ENCODE peak calls at places on chromosomes 12 and 14, in nine cellular contexts. D, A, Y, L, P, E, Z, N and M are unnamed samples.

GRCh38 chr14:77200406-77200985 is 18.9 kb downstream of the TMEM63C start:
- DNase-seq in P (no peak), D (no peak), A (no peak), Z (no peak), E (no peak), Y (no peak), N (no peak), L (no peak), M (no peak)

GRCh38 chr12:50924439-50925341 is 27.7 kb upstream of the HIGD1C start:
- DNase-seq in Z (no peak), D (no peak), Y (no peak), L (peak), N (peak), E (peak), A (peak), P (no peak), M (peak)

GRCh38 chr12:67482751-67483661 is 165.5 kb upstream of the DYRK2 start:
- DNase-seq in Y (peak), D (peak), L (no peak), P (no peak), N (no peak), A (peak), E (peak), Z (peak), M (peak)

GRCh38 chr14:102225386-102225785 is 79.6 kb downstream of the MOK start:
- DNase-seq in E (no peak), N (no peak), P (no peak), D (no peak), Y (no peak), L (no peak), Z (no peak), A (no peak), M (no peak)

GRCh38 chr14:68172216-68172615 is 352.6 kb downstream of the RAD51B start:
- DNase-seq in N (no peak), E (no peak), P (no peak), L (no peak), Y (no peak), A (no peak), D (no peak), Z (no peak), M (no peak)

GRCh38 chr12:93025145-93026103 is 96.3 kb upstream of the EEA1 start:
- DNase-seq in D (no peak), Z (no peak), L (peak), P (peak), E (peak), Y (no peak), N (no peak), A (peak), M (peak)

GRCh38 chr14:64126548-64126947 is 167.6 kb downstream of the ESR2 start:
- DNase-seq in Y (no peak), P (no peak), L (no peak), Z (no peak), A (no peak), E (no peak), D (no peak), N (no peak), M (no peak)

GRCh38 chr12:113933201-113933786 is 32.8 kb downstream of the RBM19 start:
- DNase-seq in D (no peak), L (no peak), P (no peak), N (no peak), A (peak), Y (no peak), Z (no peak), E (peak), M (no peak)

GRCh38 chr12:3436496-3437060 is 54.4 kb upstream of the PRMT8 start:
- DNase-seq in D (no peak), E (no peak), A (no peak), P (no peak), Z (no peak), L (no peak), Y (no peak), N (no peak), M (no peak)

GRCh38 chr12:49832836-49833421 is 4.7 kb upstream of the NCKAP5L start:
- DNase-seq in N (no peak), P (peak), Y (no peak), A (peak), Z (no peak), E (peak), D (no peak), L (no peak), M (no peak)

GRCh38 chr12:75954076-75954475 is 77.5 kb downstream of the PHLDA1 start:
- DNase-seq in E (peak), L (peak), N (peak), Y (no peak), A (peak), P (no peak), Z (no peak), D (no peak), M (no peak)

GRCh38 chr14:85466678-85467077 is 63.3 kb upstream of the FLRT2 start:
- DNase-seq in N (peak), Y (no peak), E (no peak), L (no peak), D (no peak), P (no peak), Z (no peak), A (no peak), M (no peak)

GRCh38 chr14:23915559-23915958 is 38.0 kb upstream of the DHRS4 start:
- DNase-seq in E (no peak), D (no peak), P (no peak), Y (no peak), Z (no peak), N (no peak), A (no peak), L (no peak), M (no peak)

GRCh38 chr14:102187583-102188001 is 47.9 kb downstream of the WDR20 start:
- DNase-seq in N (peak), Y (no peak), Z (no peak), P (no peak), L (no peak), E (peak), D (no peak), A (no peak), M (no peak)

GRCh38 chr12:29559194-29559593 is 61.7 kb upstream of the OVCH1 start:
- DNase-seq in E (no peak), L (no peak), A (peak), D (no peak), Y (no peak), Z (no peak), N (no peak), P (no peak), M (no peak)

GRCh38 chr12:51959211-51959610 is 7.7 kb downstream of the ACVR1B start:
- DNase-seq in Y (no peak), D (no peak), E (no peak), A (no peak), Z (no peak), P (no peak), L (no peak), N (no peak), M (no peak)

GRCh38 chr12:117059156-117059555 is 40.1 kb downstream of the TESC start:
- DNase-seq in N (no peak), D (no peak), L (no peak), Z (no peak), P (no peak), E (no peak), Y (no peak), A (no peak), M (no peak)

GRCh38 chr12:69464433-69464832 is 5.8 kb upstream of the FRS2 start:
- DNase-seq in E (no peak), Z (no peak), N (no peak), P (no peak), Y (no peak), A (peak), D (no peak), L (no peak), M (no peak)

GRCh38 chr12:68559246-68559645 is 51.5 kb upstream of the RAP1B start:
- DNase-seq in P (no peak), Y (no peak), Z (no peak), D (no peak), N (no peak), L (no peak), A (peak), E (no peak), M (no peak)

GRCh38 chr14:44887596-44887955 is 74.2 kb downstream of the KLHL28 start:
- DNase-seq in E (no peak), L (no peak), D (no peak), A (no peak), Y (no peak), P (no peak), N (no peak), Z (no peak), M (no peak)

GRCh38 chr12:5259523-5259922 is 172.4 kb upstream of the NTF3 start:
- DNase-seq in D (no peak), N (peak), Z (no peak), A (no peak), P (no peak), Y (no peak), E (no peak), L (no peak), M (no peak)

GRCh38 chr12:113852695-113853490 is 113.2 kb downstream of the RBM19 start:
- DNase-seq in P (no peak), A (no peak), N (no peak), E (no peak), Y (no peak), Z (no peak), D (no peak), L (no peak), M (no peak)